ENCODE peak calls at places on chromosomes 12 and 14, in seven cellular contexts. S, Y, N, L, V, X and Z are unnamed samples.

GRCh38 chr12:54262403-54262925 is 17.5 kb downstream of the CBX5 start:
- DNase-seq in S (no peak), Y (no peak), L (no peak), X (no peak), N (peak; percentile 32), V (no peak), Z (no peak)

GRCh38 chr14:85731198-85731597 is 201.3 kb downstream of the FLRT2 start:
- DNase-seq in L (no peak), N (no peak), V (no peak), Y (no peak), X (no peak), S (no peak), Z (no peak)

GRCh38 chr12:46221255-46222128 is 47.4 kb downstream of the SLC38A1 start:
- DNase-seq in X (no peak), N (no peak), Y (no peak), L (no peak), V (no peak), S (no peak), Z (no peak)

GRCh38 chr12:98741615-98742265 is 96.7 kb downstream of the APAF1 start:
- DNase-seq in V (no peak), L (no peak), X (peak; percentile 42), Y (no peak), S (peak; percentile 89), N (no peak), Z (no peak)

GRCh38 chr12:60689137-60689536 is 1093.3 kb downstream of the SLC16A7 start:
- DNase-seq in L (no peak), Y (no peak), X (no peak), S (no peak), N (no peak), V (no peak), Z (no peak)

GRCh38 chr14:65238456-65238855 is 136.1 kb upstream of the MAX start:
- DNase-seq in S (no peak), L (no peak), Y (no peak), X (no peak), V (no peak), N (no peak), Z (no peak)

GRCh38 chr14:70018713-70019201 is 139.5 kb downstream of the SMOC1 start:
- DNase-seq in X (no peak), V (no peak), L (no peak), N (no peak), S (no peak), Y (peak; percentile 28), Z (no peak)

GRCh38 chr12:28107679-28108078 is 82.6 kb upstream of the CCDC91 start:
- DNase-seq in S (no peak), X (no peak), V (no peak), L (no peak), Y (no peak), N (no peak), Z (no peak)

GRCh38 chr14:25041484-25041883 is 8.5 kb downstream of the STXBP6 start:
- DNase-seq in S (no peak), L (no peak), V (no peak), Y (no peak), X (no peak), N (no peak), Z (no peak)

GRCh38 chr12:67698711-67699603 is 50.4 kb downstream of the DYRK2 start:
- DNase-seq in N (no peak), Y (peak; percentile 50), X (no peak), V (no peak), L (peak; percentile 2), S (no peak), Z (no peak)

GRCh38 chr14:67232066-67232465 is 9.2 kb upstream of the PALS1 start:
- DNase-seq in V (no peak), S (peak; percentile 60), L (no peak), X (no peak), Y (no peak), N (no peak), Z (no peak)

GRCh38 chr12:15629108-15629507 is 160.1 kb downstream of the EPS8 start:
- DNase-seq in Y (peak; percentile 2), S (no peak), L (no peak), N (peak; percentile 36), V (no peak), X (no peak), Z (peak; percentile 55)

GRCh38 chr12:3231399-3231876 is 154.3 kb downstream of the TSPAN9 start:
- DNase-seq in Y (no peak), V (no peak), N (no peak), L (no peak), X (no peak), S (peak; percentile 80), Z (no peak)

GRCh38 chr14:26896447-26896846 is 298.6 kb upstream of the NOVA1 start:
- DNase-seq in X (no peak), N (no peak), Y (no peak), L (no peak), V (no peak), S (no peak), Z (no peak)

GRCh38 chr12:48936379-48936979 is 11.2 kb upstream of the FKBP11 start:
- DNase-seq in V (peak; percentile 77), X (peak; percentile 90), N (peak; percentile 83), S (peak; percentile 30), Y (peak; percentile 74), L (peak; percentile 91), Z (peak; percentile 85)

GRCh38 chr14:36852853-36853634 is 191.4 kb downstream of the PAX9 start:
- DNase-seq in L (no peak), N (no peak), Y (no peak), S (no peak), X (no peak), V (no peak), Z (peak; percentile 13)

GRCh38 chr14:58947816-58948440 is 240.5 kb upstream of the DAAM1 start:
- DNase-seq in N (no peak), V (no peak), L (no peak), S (peak; percentile 38), X (peak; percentile 13), Y (no peak), Z (no peak)

GRCh38 chr12:45464699-45465098 is 248.8 kb downstream of the ANO6 start:
- DNase-seq in X (peak; percentile 10), N (no peak), L (no peak), Y (no peak), S (no peak), V (no peak), Z (peak; percentile 12)

GRCh38 chr14:68628605-68629310 is 164.1 kb downstream of the ZFP36L1 start:
- DNase-seq in L (peak; percentile 12), S (no peak), X (no peak), Y (no peak), V (no peak), N (no peak), Z (peak; percentile 59)

GRCh38 chr12:115227137-115227615 is 543.2 kb upstream of the TBX3 start:
- DNase-seq in X (no peak), V (no peak), N (peak; percentile 45), S (no peak), L (no peak), Y (no peak), Z (no peak)